ENCODE peak calls at places on chromosome X, in five cellular contexts. B is left ventricle myocardium inferior, J is mammary epithelial cell, Z is T-helper 17 cell, Q is esophagus squamous epithelium. H is an unnamed sample. For H3K9me3, the result is how much of the 10 kb centered on the place peaks cover.

GRCh38 chrX:72245461-72246089 is 6.7 kb upstream of the ERCC6L start:
- DNase-seq in Q (no peak), J (peak), B (peak), Z (peak), H (no peak)

GRCh38 chrX:23784487-23785301 is 1.7 kb downstream of the SAT1 start:
- DNase-seq in J (peak), Q (no peak), B (no peak), Z (no peak), H (no peak)

GRCh38 chrX:111100191-111100590 is 4.2 kb downstream of the PAK3 start:
- DNase-seq in J (peak), B (no peak), Q (no peak), Z (no peak), H (no peak)

GRCh38 chrX:102008901-102009300 is 77.1 kb upstream of the ZMAT1 start:
- DNase-seq in Z (no peak), B (no peak), J (no peak), Q (no peak), H (no peak)

GRCh38 chrX:5998901-5999300 is 229.8 kb downstream of the NLGN4X start:
- DNase-seq in Q (no peak), Z (no peak), B (no peak), J (no peak), H (no peak)

GRCh38 chrX:114842181-114842580 is 175.2 kb downstream of the IL13RA2 start:
- DNase-seq in B (no peak), Z (no peak), J (no peak), Q (no peak), H (no peak)

GRCh38 chrX:8760021-8760420 is 28.1 kb upstream of the ANOS1 start:
- DNase-seq in Q (no peak), B (no peak), Z (no peak), J (peak), H (no peak)

GRCh38 chrX:72247206-72247944 is 8.5 kb upstream of the ERCC6L start:
- DNase-seq in Q (no peak), B (no peak), J (no peak), Z (no peak), H (no peak)

GRCh38 chrX:24340501-24340900 is 19.9 kb upstream of the SUPT20HL1 start:
- DNase-seq in Q (no peak), J (no peak), B (no peak), Z (no peak), H (no peak)

GRCh38 chrX:17987783-17988182 is 126.7 kb upstream of the RAI2 start:
- DNase-seq in J (no peak), B (no peak), Q (no peak), Z (no peak), H (no peak)

GRCh38 chrX:12065251-12065650 is 73.0 kb upstream of the FRMPD4 start:
- DNase-seq in Q (no peak), J (peak), Z (no peak), B (no peak), H (no peak)

GRCh38 chrX:40243699-40244098 is 145.9 kb upstream of the BCOR start:
- DNase-seq in B (no peak), J (peak), Z (no peak), Q (no peak), H (no peak)

GRCh38 chrX:104288961-104289360 is 34.2 kb upstream of the ESX1 start:
- DNase-seq in J (no peak), Q (no peak), B (no peak), Z (no peak), H (no peak)

GRCh38 chrX:16589211-16589610 is 60.7 kb upstream of the S100G start:
- DNase-seq in B (no peak), Q (no peak), J (peak), Z (no peak), H (no peak)

GRCh38 chrX:38117485-38117884 is 103.2 kb downstream of the SRPX start:
- DNase-seq in Z (no peak), B (no peak), J (peak), Q (no peak), H (no peak)

GRCh38 chrX:2708016-2708415 is 16.9 kb downstream of the CD99 start:
- DNase-seq in B (no peak), Z (no peak), J (peak), Q (no peak), H (no peak)

GRCh38 chrX:12138366-12139313 is at the start of gene FRMPD4:
- DNase-seq in B (no peak), J (peak), Q (no peak), Z (no peak), H (no peak)

GRCh38 chrX:42366181-42366580 is 411.8 kb downstream of the PPP1R2C start:
- DNase-seq in J (peak), B (no peak), Q (no peak), Z (no peak), H (no peak)

DNA sequence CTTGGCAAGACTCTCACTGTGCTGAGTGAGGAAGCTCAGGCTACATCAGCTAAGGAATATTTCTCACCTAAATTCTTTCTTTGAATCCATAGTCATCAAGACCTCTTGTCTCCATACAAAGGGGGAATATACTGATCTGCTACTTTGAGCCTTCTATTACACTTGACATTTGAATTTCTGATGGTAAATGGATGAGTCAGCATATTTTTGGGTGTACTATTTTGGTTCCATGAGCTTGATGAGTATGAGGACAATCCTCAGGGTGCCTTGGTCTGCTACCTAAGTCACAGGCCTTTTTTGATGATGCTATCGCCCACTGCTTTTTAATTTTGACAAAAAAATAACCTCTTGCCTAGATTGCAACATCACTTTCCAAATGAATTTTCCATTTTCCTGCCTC is 415.7 kb downstream of the PPP1R2C start:
- DNase-seq in B (no peak), J (no peak), Z (no peak), Q (no peak), H (no peak)
- H3K9me3 ChIP-seq in B (under half), J (under half), Z (under half), Q (under half), H (under half)

DNA sequence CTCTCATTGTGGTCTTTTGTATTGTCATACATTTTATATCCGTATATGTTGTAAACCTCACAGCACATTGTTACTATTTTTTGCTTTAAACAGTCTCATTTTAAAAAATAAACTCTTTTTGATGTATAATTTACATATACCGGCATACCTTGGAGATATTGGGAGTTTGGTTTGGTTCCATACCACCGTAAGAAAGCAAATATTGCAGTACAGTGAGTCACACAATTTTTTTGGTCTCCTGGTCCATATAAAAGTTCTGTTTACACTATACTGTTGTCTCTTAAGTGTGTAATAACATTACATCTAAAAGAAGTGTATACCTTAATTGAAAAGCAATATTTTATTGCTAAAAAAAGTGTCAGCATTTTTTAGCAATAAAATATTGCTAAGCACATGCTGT is 70.0 kb downstream of the KDM6A start:
- DNase-seq in B (no peak), Z (no peak), Q (no peak), J (no peak), H (no peak)
- H3K9me3 ChIP-seq in B (under half), Z (under half), Q (under half), J (under half), H (under half)

GRCh38 chrX:154793084-154793483 is 12.2 kb downstream of the MPP1 start:
- DNase-seq in B (no peak), J (no peak), Z (no peak), Q (no peak), H (no peak)
- H3K9me3 ChIP-seq in B (under half), J (under half), Z (under half), Q (under half), H (under half)

GRCh38 chrX:46620505-46620904 is 46.9 kb downstream of the CHST7 start:
- DNase-seq in Q (no peak), B (no peak), J (no peak), Z (no peak), H (no peak)

GRCh38 chrX:46618947-46619346 is 45.4 kb downstream of the CHST7 start:
- DNase-seq in B (no peak), Q (no peak), Z (no peak), J (no peak), H (no peak)

GRCh38 chrX:46624090-46624786 is 50.7 kb downstream of the CHST7 start:
- DNase-seq in Z (no peak), B (no peak), J (no peak), Q (no peak), H (no peak)

GRCh38 chrX:46617906-46618305 is 44.3 kb downstream of the CHST7 start:
- DNase-seq in J (no peak), B (no peak), Z (no peak), Q (no peak), H (no peak)

GRCh38 chrX:46621572-46621971 is 48.0 kb downstream of the CHST7 start:
- DNase-seq in J (no peak), B (no peak), Q (no peak), Z (no peak), H (no peak)
- H3K9me3 ChIP-seq in J (under half), B (under half), Q (under half), Z (under half), H (under half)

GRCh38 chrX:145923376-145923775 is 105.7 kb downstream of the SLITRK2 start:
- DNase-seq in Z (no peak), J (no peak), B (no peak), Q (no peak), H (no peak)
- H3K9me3 ChIP-seq in Z (under half), J (under half), B (under half), Q (under half), H (under half)

DNA sequence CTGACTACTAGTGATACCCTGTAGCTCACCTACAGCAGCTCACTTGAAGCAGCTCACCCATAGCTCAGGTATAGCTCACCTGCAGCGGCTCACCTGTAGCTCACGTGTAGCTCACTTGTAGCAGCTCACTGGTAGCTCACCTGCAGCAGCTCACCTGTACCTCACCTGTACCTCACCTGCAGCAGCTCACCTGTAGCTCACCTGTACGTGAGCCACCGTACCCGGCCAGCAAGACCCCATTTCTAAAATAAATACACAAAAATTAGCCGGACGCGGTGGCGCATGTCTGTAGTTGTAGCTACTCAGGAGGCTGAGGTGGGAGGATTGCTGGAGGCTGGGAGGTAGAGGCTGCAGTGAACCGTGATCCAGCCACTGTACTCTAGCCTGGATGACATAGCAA is 30.6 kb downstream of the SHOX start:
- DNase-seq in B (no peak), Z (no peak), J (no peak), Q (no peak), H (no peak)
- H3K9me3 ChIP-seq in B (under half), Z (under half), J (under half), Q (under half), H (under half)

H was measured in thoracic aorta.